ENCODE peak calls at places on chromosomes 3 and 15, in five cellular contexts. One of them, this sample, is unnamed.

GRCh38 chr15:80997692-80998091 is 3.0 kb upstream of the TLNRD1 start:
- DNase-seq in NCI-H1092: no peak
- DNase-seq in suprapubic skin: no peak
- DNase-seq in foreskin fibroblast: peak
- DNase-seq in fibroblast of villous mesenchyme: no peak
- DNase-seq in this sample: no peak

GRCh38 chr15:85500729-85501128 is 120.3 kb downstream of the AKAP13 start:
- DNase-seq in NCI-H1092: no peak
- DNase-seq in suprapubic skin: no peak
- DNase-seq in foreskin fibroblast: peak
- DNase-seq in fibroblast of villous mesenchyme: peak
- DNase-seq in this sample: no peak

GRCh38 chr3:42667523-42668402 is 14.3 kb downstream of the ZBTB47 start:
- DNase-seq in NCI-H1092: peak
- DNase-seq in suprapubic skin: peak
- DNase-seq in foreskin fibroblast: peak
- DNase-seq in fibroblast of villous mesenchyme: no peak
- DNase-seq in this sample: no peak

GRCh38 chr3:12714278-12714677 is 44.8 kb downstream of the TMEM40 start:
- DNase-seq in NCI-H1092: no peak
- DNase-seq in suprapubic skin: no peak
- DNase-seq in foreskin fibroblast: no peak
- DNase-seq in fibroblast of villous mesenchyme: no peak
- DNase-seq in this sample: no peak

GRCh38 chr3:192494176-192494575 is 233.2 kb downstream of the FGF12 start:
- DNase-seq in NCI-H1092: no peak
- DNase-seq in suprapubic skin: no peak
- DNase-seq in foreskin fibroblast: no peak
- DNase-seq in fibroblast of villous mesenchyme: no peak
- DNase-seq in this sample: peak

GRCh38 chr3:31452495-31453106 is 80.1 kb upstream of the STT3B start:
- DNase-seq in NCI-H1092: no peak
- DNase-seq in suprapubic skin: no peak
- DNase-seq in foreskin fibroblast: no peak
- DNase-seq in fibroblast of villous mesenchyme: no peak
- DNase-seq in this sample: no peak

GRCh38 chr15:68997050-68997449 is 17.4 kb upstream of the NOX5 start:
- DNase-seq in NCI-H1092: no peak
- DNase-seq in suprapubic skin: no peak
- DNase-seq in foreskin fibroblast: no peak
- DNase-seq in fibroblast of villous mesenchyme: no peak
- DNase-seq in this sample: no peak

GRCh38 chr3:182723596-182723995 is 69.7 kb upstream of the ATP11B start:
- DNase-seq in NCI-H1092: no peak
- DNase-seq in suprapubic skin: no peak
- DNase-seq in foreskin fibroblast: no peak
- DNase-seq in fibroblast of villous mesenchyme: no peak
- DNase-seq in this sample: no peak

GRCh38 chr15:71203573-71204444 is 88.5 kb downstream of the THSD4 start:
- DNase-seq in NCI-H1092: no peak
- DNase-seq in suprapubic skin: no peak
- DNase-seq in foreskin fibroblast: peak
- DNase-seq in fibroblast of villous mesenchyme: no peak
- DNase-seq in this sample: no peak

GRCh38 chr3:48881652-48882114 is 17.0 kb downstream of the SLC25A20 start:
- DNase-seq in NCI-H1092: no peak
- DNase-seq in suprapubic skin: no peak
- DNase-seq in foreskin fibroblast: no peak
- DNase-seq in fibroblast of villous mesenchyme: no peak
- DNase-seq in this sample: no peak

GRCh38 chr15:67183443-67184169 is 70.9 kb downstream of the AAGAB start:
- DNase-seq in NCI-H1092: no peak
- DNase-seq in suprapubic skin: no peak
- DNase-seq in foreskin fibroblast: peak
- DNase-seq in fibroblast of villous mesenchyme: peak
- DNase-seq in this sample: no peak

GRCh38 chr3:82080792-82081191 is 319.3 kb upstream of the GBE1 start:
- DNase-seq in NCI-H1092: no peak
- DNase-seq in suprapubic skin: no peak
- DNase-seq in foreskin fibroblast: peak
- DNase-seq in fibroblast of villous mesenchyme: no peak
- DNase-seq in this sample: no peak

GRCh38 chr15:31390777-31391486 is 64.3 kb downstream of the KLF13 start:
- DNase-seq in NCI-H1092: no peak
- DNase-seq in suprapubic skin: no peak
- DNase-seq in foreskin fibroblast: no peak
- DNase-seq in fibroblast of villous mesenchyme: peak
- DNase-seq in this sample: no peak

GRCh38 chr3:48918388-48919214 is at the start of gene ARIH2:
- DNase-seq in NCI-H1092: peak
- DNase-seq in suprapubic skin: peak
- DNase-seq in foreskin fibroblast: peak
- DNase-seq in fibroblast of villous mesenchyme: peak
- DNase-seq in this sample: peak

GRCh38 chr3:136074546-136074945 is 109.0 kb downstream of the PPP2R3A start:
- DNase-seq in NCI-H1092: no peak
- DNase-seq in suprapubic skin: no peak
- DNase-seq in foreskin fibroblast: peak
- DNase-seq in fibroblast of villous mesenchyme: no peak
- DNase-seq in this sample: no peak

GRCh38 chr3:165196577-165197561 is 685 bp upstream of the SLITRK3 start:
- DNase-seq in NCI-H1092: peak
- DNase-seq in suprapubic skin: no peak
- DNase-seq in foreskin fibroblast: no peak
- DNase-seq in fibroblast of villous mesenchyme: no peak
- DNase-seq in this sample: no peak

GRCh38 chr15:52749250-52749649 is 40.9 kb downstream of the ONECUT1 start:
- DNase-seq in NCI-H1092: no peak
- DNase-seq in suprapubic skin: no peak
- DNase-seq in foreskin fibroblast: no peak
- DNase-seq in fibroblast of villous mesenchyme: no peak
- DNase-seq in this sample: no peak

GRCh38 chr3:24500806-24501205 is 6.2 kb upstream of the THRB start:
- DNase-seq in NCI-H1092: no peak
- DNase-seq in suprapubic skin: no peak
- DNase-seq in foreskin fibroblast: no peak
- DNase-seq in fibroblast of villous mesenchyme: no peak
- DNase-seq in this sample: no peak

This sample was measured in MCF 10A.